ENCODE peak calls at places on chromosomes 7 and 10, in eight cellular contexts. One of them, this sample, is unnamed.

GRCh38 chr7:1696671-1697498 is 26.8 kb downstream of the ELFN1 start:
- DNase-seq in mesothelial cell of epicardium: peak
- DNase-seq in cardiac muscle cell: no peak
- DNase-seq in stimulated activated CD4-positive, alpha-beta T cell treated with anti-CD3 and anti-CD28 coated beads, TNF-alpha, amount 100 ng/mL, for 4 hours: no peak
- DNase-seq in activated CD4-positive, alpha-beta T cell treated with anti-CD3 and anti-CD28 coated beads for 48 hours: no peak
- DNase-seq in GM13976: peak
- DNase-seq in ELR: no peak
- DNase-seq in mucosa of descending colon: peak
- DNase-seq in this sample: no peak

GRCh38 chr10:33127622-33128021 is 169.6 kb upstream of the ITGB1 start:
- DNase-seq in mesothelial cell of epicardium: no peak
- DNase-seq in cardiac muscle cell: no peak
- DNase-seq in stimulated activated CD4-positive, alpha-beta T cell treated with anti-CD3 and anti-CD28 coated beads, TNF-alpha, amount 100 ng/mL, for 4 hours: no peak
- DNase-seq in activated CD4-positive, alpha-beta T cell treated with anti-CD3 and anti-CD28 coated beads for 48 hours: no peak
- DNase-seq in GM13976: no peak
- DNase-seq in ELR: no peak
- DNase-seq in mucosa of descending colon: no peak
- DNase-seq in this sample: no peak

GRCh38 chr7:7798510-7798909 is 80.1 kb upstream of the RPA3 start:
- DNase-seq in mesothelial cell of epicardium: no peak
- DNase-seq in cardiac muscle cell: no peak
- DNase-seq in stimulated activated CD4-positive, alpha-beta T cell treated with anti-CD3 and anti-CD28 coated beads, TNF-alpha, amount 100 ng/mL, for 4 hours: no peak
- DNase-seq in activated CD4-positive, alpha-beta T cell treated with anti-CD3 and anti-CD28 coated beads for 48 hours: no peak
- DNase-seq in GM13976: no peak
- DNase-seq in ELR: no peak
- DNase-seq in mucosa of descending colon: no peak
- DNase-seq in this sample: no peak

GRCh38 chr7:127392182-127392565 is 334 bp downstream of the ZNF800 start:
- DNase-seq in mesothelial cell of epicardium: no peak
- DNase-seq in cardiac muscle cell: peak
- DNase-seq in stimulated activated CD4-positive, alpha-beta T cell treated with anti-CD3 and anti-CD28 coated beads, TNF-alpha, amount 100 ng/mL, for 4 hours: peak
- DNase-seq in activated CD4-positive, alpha-beta T cell treated with anti-CD3 and anti-CD28 coated beads for 48 hours: peak
- DNase-seq in GM13976: peak
- DNase-seq in ELR: peak
- DNase-seq in mucosa of descending colon: peak
- DNase-seq in this sample: peak

GRCh38 chr10:16381083-16381482 is 55.7 kb upstream of the PTER start:
- DNase-seq in mesothelial cell of epicardium: no peak
- DNase-seq in cardiac muscle cell: no peak
- DNase-seq in stimulated activated CD4-positive, alpha-beta T cell treated with anti-CD3 and anti-CD28 coated beads, TNF-alpha, amount 100 ng/mL, for 4 hours: no peak
- DNase-seq in activated CD4-positive, alpha-beta T cell treated with anti-CD3 and anti-CD28 coated beads for 48 hours: no peak
- DNase-seq in GM13976: no peak
- DNase-seq in ELR: peak
- DNase-seq in mucosa of descending colon: no peak
- DNase-seq in this sample: no peak

GRCh38 chr7:136741941-136742340 is 126.5 kb upstream of the CHRM2 start:
- DNase-seq in mesothelial cell of epicardium: no peak
- DNase-seq in cardiac muscle cell: no peak
- DNase-seq in stimulated activated CD4-positive, alpha-beta T cell treated with anti-CD3 and anti-CD28 coated beads, TNF-alpha, amount 100 ng/mL, for 4 hours: no peak
- DNase-seq in activated CD4-positive, alpha-beta T cell treated with anti-CD3 and anti-CD28 coated beads for 48 hours: no peak
- DNase-seq in GM13976: no peak
- DNase-seq in ELR: peak
- DNase-seq in mucosa of descending colon: no peak
- DNase-seq in this sample: no peak

GRCh38 chr10:124955243-124955642 is 13.3 kb downstream of the ZRANB1 start:
- DNase-seq in mesothelial cell of epicardium: no peak
- DNase-seq in cardiac muscle cell: no peak
- DNase-seq in stimulated activated CD4-positive, alpha-beta T cell treated with anti-CD3 and anti-CD28 coated beads, TNF-alpha, amount 100 ng/mL, for 4 hours: no peak
- DNase-seq in activated CD4-positive, alpha-beta T cell treated with anti-CD3 and anti-CD28 coated beads for 48 hours: no peak
- DNase-seq in GM13976: peak
- DNase-seq in ELR: no peak
- DNase-seq in mucosa of descending colon: no peak
- DNase-seq in this sample: no peak

GRCh38 chr7:87510430-87510875 is 35.0 kb upstream of the ABCB4 start:
- DNase-seq in mesothelial cell of epicardium: no peak
- DNase-seq in cardiac muscle cell: no peak
- DNase-seq in stimulated activated CD4-positive, alpha-beta T cell treated with anti-CD3 and anti-CD28 coated beads, TNF-alpha, amount 100 ng/mL, for 4 hours: no peak
- DNase-seq in activated CD4-positive, alpha-beta T cell treated with anti-CD3 and anti-CD28 coated beads for 48 hours: no peak
- DNase-seq in GM13976: no peak
- DNase-seq in ELR: no peak
- DNase-seq in mucosa of descending colon: no peak
- DNase-seq in this sample: no peak

GRCh38 chr10:55200020-55200419 is 399.0 kb upstream of the PCDH15 start:
- DNase-seq in mesothelial cell of epicardium: no peak
- DNase-seq in cardiac muscle cell: no peak
- DNase-seq in stimulated activated CD4-positive, alpha-beta T cell treated with anti-CD3 and anti-CD28 coated beads, TNF-alpha, amount 100 ng/mL, for 4 hours: no peak
- DNase-seq in activated CD4-positive, alpha-beta T cell treated with anti-CD3 and anti-CD28 coated beads for 48 hours: no peak
- DNase-seq in GM13976: no peak
- DNase-seq in ELR: no peak
- DNase-seq in mucosa of descending colon: no peak
- DNase-seq in this sample: no peak

GRCh38 chr7:100837099-100837836 is 9.9 kb upstream of the EPHB4 start:
- DNase-seq in mesothelial cell of epicardium: peak
- DNase-seq in cardiac muscle cell: peak
- DNase-seq in stimulated activated CD4-positive, alpha-beta T cell treated with anti-CD3 and anti-CD28 coated beads, TNF-alpha, amount 100 ng/mL, for 4 hours: peak
- DNase-seq in activated CD4-positive, alpha-beta T cell treated with anti-CD3 and anti-CD28 coated beads for 48 hours: peak
- DNase-seq in GM13976: peak
- DNase-seq in ELR: peak
- DNase-seq in mucosa of descending colon: peak
- DNase-seq in this sample: peak

GRCh38 chr7:55641811-55642210 is 69.5 kb upstream of the VOPP1 start:
- DNase-seq in mesothelial cell of epicardium: no peak
- DNase-seq in cardiac muscle cell: no peak
- DNase-seq in stimulated activated CD4-positive, alpha-beta T cell treated with anti-CD3 and anti-CD28 coated beads, TNF-alpha, amount 100 ng/mL, for 4 hours: no peak
- DNase-seq in activated CD4-positive, alpha-beta T cell treated with anti-CD3 and anti-CD28 coated beads for 48 hours: no peak
- DNase-seq in GM13976: peak
- DNase-seq in ELR: peak
- DNase-seq in mucosa of descending colon: no peak
- DNase-seq in this sample: no peak

GRCh38 chr7:140640060-140640611 is 477 bp downstream of the DENND2A start:
- DNase-seq in mesothelial cell of epicardium: no peak
- DNase-seq in cardiac muscle cell: peak
- DNase-seq in stimulated activated CD4-positive, alpha-beta T cell treated with anti-CD3 and anti-CD28 coated beads, TNF-alpha, amount 100 ng/mL, for 4 hours: no peak
- DNase-seq in activated CD4-positive, alpha-beta T cell treated with anti-CD3 and anti-CD28 coated beads for 48 hours: peak
- DNase-seq in GM13976: peak
- DNase-seq in ELR: peak
- DNase-seq in mucosa of descending colon: peak
- DNase-seq in this sample: no peak

GRCh38 chr7:95544174-95544573 is 52.1 kb downstream of the PDK4 start:
- DNase-seq in mesothelial cell of epicardium: no peak
- DNase-seq in cardiac muscle cell: no peak
- DNase-seq in stimulated activated CD4-positive, alpha-beta T cell treated with anti-CD3 and anti-CD28 coated beads, TNF-alpha, amount 100 ng/mL, for 4 hours: no peak
- DNase-seq in activated CD4-positive, alpha-beta T cell treated with anti-CD3 and anti-CD28 coated beads for 48 hours: no peak
- DNase-seq in GM13976: no peak
- DNase-seq in ELR: no peak
- DNase-seq in mucosa of descending colon: no peak
- DNase-seq in this sample: no peak

GRCh38 chr7:36474283-36475010 is 84.8 kb downstream of the ANLN start:
- DNase-seq in mesothelial cell of epicardium: no peak
- DNase-seq in cardiac muscle cell: peak
- DNase-seq in stimulated activated CD4-positive, alpha-beta T cell treated with anti-CD3 and anti-CD28 coated beads, TNF-alpha, amount 100 ng/mL, for 4 hours: no peak
- DNase-seq in activated CD4-positive, alpha-beta T cell treated with anti-CD3 and anti-CD28 coated beads for 48 hours: peak
- DNase-seq in GM13976: no peak
- DNase-seq in ELR: peak
- DNase-seq in mucosa of descending colon: no peak
- DNase-seq in this sample: no peak

GRCh38 chr10:89419548-89419947 is 5.2 kb downstream of the IFIT5 start:
- DNase-seq in mesothelial cell of epicardium: no peak
- DNase-seq in cardiac muscle cell: peak
- DNase-seq in stimulated activated CD4-positive, alpha-beta T cell treated with anti-CD3 and anti-CD28 coated beads, TNF-alpha, amount 100 ng/mL, for 4 hours: no peak
- DNase-seq in activated CD4-positive, alpha-beta T cell treated with anti-CD3 and anti-CD28 coated beads for 48 hours: no peak
- DNase-seq in GM13976: peak
- DNase-seq in ELR: peak
- DNase-seq in mucosa of descending colon: no peak
- DNase-seq in this sample: no peak

GRCh38 chr7:86776136-86776535 is 132.4 kb downstream of the GRM3 start:
- DNase-seq in mesothelial cell of epicardium: no peak
- DNase-seq in cardiac muscle cell: no peak
- DNase-seq in stimulated activated CD4-positive, alpha-beta T cell treated with anti-CD3 and anti-CD28 coated beads, TNF-alpha, amount 100 ng/mL, for 4 hours: no peak
- DNase-seq in activated CD4-positive, alpha-beta T cell treated with anti-CD3 and anti-CD28 coated beads for 48 hours: no peak
- DNase-seq in GM13976: no peak
- DNase-seq in ELR: no peak
- DNase-seq in mucosa of descending colon: no peak
- DNase-seq in this sample: no peak

GRCh38 chr10:43226851-43227845 is 39.7 kb downstream of the RASGEF1A start:
- DNase-seq in mesothelial cell of epicardium: no peak
- DNase-seq in cardiac muscle cell: no peak
- DNase-seq in stimulated activated CD4-positive, alpha-beta T cell treated with anti-CD3 and anti-CD28 coated beads, TNF-alpha, amount 100 ng/mL, for 4 hours: no peak
- DNase-seq in activated CD4-positive, alpha-beta T cell treated with anti-CD3 and anti-CD28 coated beads for 48 hours: peak
- DNase-seq in GM13976: no peak
- DNase-seq in ELR: no peak
- DNase-seq in mucosa of descending colon: peak
- DNase-seq in this sample: no peak

GRCh38 chr10:86354761-86355540 is 11.6 kb downstream of the GRID1 start:
- DNase-seq in mesothelial cell of epicardium: no peak
- DNase-seq in cardiac muscle cell: no peak
- DNase-seq in stimulated activated CD4-positive, alpha-beta T cell treated with anti-CD3 and anti-CD28 coated beads, TNF-alpha, amount 100 ng/mL, for 4 hours: no peak
- DNase-seq in activated CD4-positive, alpha-beta T cell treated with anti-CD3 and anti-CD28 coated beads for 48 hours: no peak
- DNase-seq in GM13976: no peak
- DNase-seq in ELR: no peak
- DNase-seq in mucosa of descending colon: no peak
- DNase-seq in this sample: no peak

GRCh38 chr10:91367127-91367531 is 43.0 kb upstream of the HECTD2 start:
- DNase-seq in mesothelial cell of epicardium: no peak
- DNase-seq in cardiac muscle cell: no peak
- DNase-seq in stimulated activated CD4-positive, alpha-beta T cell treated with anti-CD3 and anti-CD28 coated beads, TNF-alpha, amount 100 ng/mL, for 4 hours: no peak
- DNase-seq in activated CD4-positive, alpha-beta T cell treated with anti-CD3 and anti-CD28 coated beads for 48 hours: no peak
- DNase-seq in GM13976: no peak
- DNase-seq in ELR: no peak
- DNase-seq in mucosa of descending colon: no peak
- DNase-seq in this sample: no peak

GRCh38 chr7:89334785-89335184 is 539.2 kb upstream of the TEX47 start:
- DNase-seq in mesothelial cell of epicardium: no peak
- DNase-seq in cardiac muscle cell: no peak
- DNase-seq in stimulated activated CD4-positive, alpha-beta T cell treated with anti-CD3 and anti-CD28 coated beads, TNF-alpha, amount 100 ng/mL, for 4 hours: no peak
- DNase-seq in activated CD4-positive, alpha-beta T cell treated with anti-CD3 and anti-CD28 coated beads for 48 hours: no peak
- DNase-seq in GM13976: no peak
- DNase-seq in ELR: no peak
- DNase-seq in mucosa of descending colon: no peak
- DNase-seq in this sample: no peak

GRCh38 chr10:71312840-71313789 is 5.9 kb upstream of the SLC29A3 start:
- DNase-seq in mesothelial cell of epicardium: no peak
- DNase-seq in cardiac muscle cell: peak
- DNase-seq in stimulated activated CD4-positive, alpha-beta T cell treated with anti-CD3 and anti-CD28 coated beads, TNF-alpha, amount 100 ng/mL, for 4 hours: no peak
- DNase-seq in activated CD4-positive, alpha-beta T cell treated with anti-CD3 and anti-CD28 coated beads for 48 hours: no peak
- DNase-seq in GM13976: no peak
- DNase-seq in ELR: no peak
- DNase-seq in mucosa of descending colon: no peak
- DNase-seq in this sample: no peak

GRCh38 chr10:98560585-98560984 is 113.8 kb upstream of the HPS1 start:
- DNase-seq in mesothelial cell of epicardium: no peak
- DNase-seq in cardiac muscle cell: no peak
- DNase-seq in stimulated activated CD4-positive, alpha-beta T cell treated with anti-CD3 and anti-CD28 coated beads, TNF-alpha, amount 100 ng/mL, for 4 hours: no peak
- DNase-seq in activated CD4-positive, alpha-beta T cell treated with anti-CD3 and anti-CD28 coated beads for 48 hours: no peak
- DNase-seq in GM13976: no peak
- DNase-seq in ELR: peak
- DNase-seq in mucosa of descending colon: no peak
- DNase-seq in this sample: no peak

GRCh38 chr10:92111336-92111939 is 179.4 kb downstream of the CPEB3 start:
- DNase-seq in mesothelial cell of epicardium: no peak
- DNase-seq in cardiac muscle cell: no peak
- DNase-seq in stimulated activated CD4-positive, alpha-beta T cell treated with anti-CD3 and anti-CD28 coated beads, TNF-alpha, amount 100 ng/mL, for 4 hours: no peak
- DNase-seq in activated CD4-positive, alpha-beta T cell treated with anti-CD3 and anti-CD28 coated beads for 48 hours: no peak
- DNase-seq in GM13976: no peak
- DNase-seq in ELR: no peak
- DNase-seq in mucosa of descending colon: no peak
- DNase-seq in this sample: no peak

GRCh38 chr10:110081914-110082313 is 74.1 kb downstream of the ADD3 start:
- DNase-seq in mesothelial cell of epicardium: no peak
- DNase-seq in cardiac muscle cell: peak
- DNase-seq in stimulated activated CD4-positive, alpha-beta T cell treated with anti-CD3 and anti-CD28 coated beads, TNF-alpha, amount 100 ng/mL, for 4 hours: no peak
- DNase-seq in activated CD4-positive, alpha-beta T cell treated with anti-CD3 and anti-CD28 coated beads for 48 hours: no peak
- DNase-seq in GM13976: no peak
- DNase-seq in ELR: peak
- DNase-seq in mucosa of descending colon: no peak
- DNase-seq in this sample: no peak

GRCh38 chr7:7178081-7178480 is 4.3 kb upstream of the C1GALT1 start:
- DNase-seq in mesothelial cell of epicardium: no peak
- DNase-seq in cardiac muscle cell: no peak
- DNase-seq in stimulated activated CD4-positive, alpha-beta T cell treated with anti-CD3 and anti-CD28 coated beads, TNF-alpha, amount 100 ng/mL, for 4 hours: no peak
- DNase-seq in activated CD4-positive, alpha-beta T cell treated with anti-CD3 and anti-CD28 coated beads for 48 hours: no peak
- DNase-seq in GM13976: no peak
- DNase-seq in ELR: peak
- DNase-seq in mucosa of descending colon: no peak
- DNase-seq in this sample: no peak

GRCh38 chr7:28096713-28097112 is 83.9 kb downstream of the JAZF1 start:
- DNase-seq in mesothelial cell of epicardium: no peak
- DNase-seq in cardiac muscle cell: peak
- DNase-seq in stimulated activated CD4-positive, alpha-beta T cell treated with anti-CD3 and anti-CD28 coated beads, TNF-alpha, amount 100 ng/mL, for 4 hours: peak
- DNase-seq in activated CD4-positive, alpha-beta T cell treated with anti-CD3 and anti-CD28 coated beads for 48 hours: peak
- DNase-seq in GM13976: peak
- DNase-seq in ELR: peak
- DNase-seq in mucosa of descending colon: no peak
- DNase-seq in this sample: peak

GRCh38 chr7:151073990-151074389 is 6.6 kb downstream of the FASTK start:
- DNase-seq in mesothelial cell of epicardium: no peak
- DNase-seq in cardiac muscle cell: no peak
- DNase-seq in stimulated activated CD4-positive, alpha-beta T cell treated with anti-CD3 and anti-CD28 coated beads, TNF-alpha, amount 100 ng/mL, for 4 hours: no peak
- DNase-seq in activated CD4-positive, alpha-beta T cell treated with anti-CD3 and anti-CD28 coated beads for 48 hours: no peak
- DNase-seq in GM13976: no peak
- DNase-seq in ELR: no peak
- DNase-seq in mucosa of descending colon: peak
- DNase-seq in this sample: no peak

GRCh38 chr7:4831723-4832495 is 29.9 kb downstream of the PAPOLB start:
- DNase-seq in mesothelial cell of epicardium: no peak
- DNase-seq in cardiac muscle cell: no peak
- DNase-seq in stimulated activated CD4-positive, alpha-beta T cell treated with anti-CD3 and anti-CD28 coated beads, TNF-alpha, amount 100 ng/mL, for 4 hours: no peak
- DNase-seq in activated CD4-positive, alpha-beta T cell treated with anti-CD3 and anti-CD28 coated beads for 48 hours: no peak
- DNase-seq in GM13976: no peak
- DNase-seq in ELR: peak
- DNase-seq in mucosa of descending colon: no peak
- DNase-seq in this sample: no peak

GRCh38 chr10:12501851-12502525 is 152.6 kb downstream of the CAMK1D start:
- DNase-seq in mesothelial cell of epicardium: no peak
- DNase-seq in cardiac muscle cell: no peak
- DNase-seq in stimulated activated CD4-positive, alpha-beta T cell treated with anti-CD3 and anti-CD28 coated beads, TNF-alpha, amount 100 ng/mL, for 4 hours: no peak
- DNase-seq in activated CD4-positive, alpha-beta T cell treated with anti-CD3 and anti-CD28 coated beads for 48 hours: no peak
- DNase-seq in GM13976: no peak
- DNase-seq in ELR: no peak
- DNase-seq in mucosa of descending colon: no peak
- DNase-seq in this sample: no peak